ENCODE peak calls at places on chromosomes 12 and 14, in four cellular contexts. One of them, this sample, is unnamed.

GRCh38 chr12:89882051-89882450 is 173.4 kb upstream of the ATP2B1 start:
- DNase-seq in AG09309: peak
- DNase-seq in cardiac fibroblast: peak
- DNase-seq in neural progenitor cell: peak
- DNase-seq in this sample: peak

GRCh38 chr12:26691234-26691970 is 141.6 kb downstream of the ITPR2 start:
- DNase-seq in AG09309: peak
- DNase-seq in cardiac fibroblast: peak
- DNase-seq in neural progenitor cell: peak
- DNase-seq in this sample: no peak

GRCh38 chr14:78164226-78164853 is 5.8 kb upstream of the NRXN3 start:
- DNase-seq in AG09309: no peak
- DNase-seq in cardiac fibroblast: no peak
- DNase-seq in neural progenitor cell: peak
- DNase-seq in this sample: no peak

GRCh38 chr12:65532162-65532561 is 253.7 kb downstream of the MSRB3 start:
- DNase-seq in AG09309: no peak
- DNase-seq in cardiac fibroblast: peak
- DNase-seq in neural progenitor cell: no peak
- DNase-seq in this sample: no peak

GRCh38 chr14:50062438-50063039 is 53.8 kb downstream of the VCPKMT start:
- DNase-seq in AG09309: no peak
- DNase-seq in cardiac fibroblast: peak
- DNase-seq in neural progenitor cell: no peak
- DNase-seq in this sample: no peak

GRCh38 chr14:35883677-35884293 is 57.6 kb downstream of the BRMS1L start:
- DNase-seq in AG09309: no peak
- DNase-seq in cardiac fibroblast: peak
- DNase-seq in neural progenitor cell: peak
- DNase-seq in this sample: no peak

GRCh38 chr14:72692678-72693077 is 201.2 kb downstream of the DPF3 start:
- DNase-seq in AG09309: no peak
- DNase-seq in cardiac fibroblast: no peak
- DNase-seq in neural progenitor cell: peak
- DNase-seq in this sample: no peak

GRCh38 chr12:31368666-31369361 is 42.9 kb upstream of the SINHCAF start:
- DNase-seq in AG09309: no peak
- DNase-seq in cardiac fibroblast: peak
- DNase-seq in neural progenitor cell: peak
- DNase-seq in this sample: no peak

GRCh38 chr12:52879394-52880351 is 25.2 kb downstream of the KRT8 start:
- DNase-seq in AG09309: peak
- DNase-seq in cardiac fibroblast: peak
- DNase-seq in neural progenitor cell: peak
- DNase-seq in this sample: peak

GRCh38 chr12:52877242-52877641 is 27.6 kb downstream of the KRT8 start:
- DNase-seq in AG09309: no peak
- DNase-seq in cardiac fibroblast: no peak
- DNase-seq in neural progenitor cell: no peak
- DNase-seq in this sample: no peak

GRCh38 chr12:52874573-52875435 is 26.0 kb upstream of the KRT78 start:
- DNase-seq in AG09309: no peak
- DNase-seq in cardiac fibroblast: peak
- DNase-seq in neural progenitor cell: no peak
- DNase-seq in this sample: no peak

GRCh38 chr12:52876371-52876770 is 27.6 kb upstream of the KRT78 start:
- DNase-seq in AG09309: no peak
- DNase-seq in cardiac fibroblast: no peak
- DNase-seq in neural progenitor cell: no peak
- DNase-seq in this sample: no peak

GRCh38 chr12:52878507-52879393 is 26.1 kb downstream of the KRT8 start:
- DNase-seq in AG09309: no peak
- DNase-seq in cardiac fibroblast: no peak
- DNase-seq in neural progenitor cell: no peak
- DNase-seq in this sample: no peak
- H3K4me3 ChIP-seq in AG09309: no peak
- H3K4me3 ChIP-seq in cardiac fibroblast: no peak
- H3K4me3 ChIP-seq in neural progenitor cell: peak
- H3K4me3 ChIP-seq in this sample: no peak

GRCh38 chr12:129101404-129101803 is 248.1 kb downstream of the GLT1D1 start:
- DNase-seq in AG09309: no peak
- DNase-seq in cardiac fibroblast: no peak
- DNase-seq in neural progenitor cell: peak
- DNase-seq in this sample: no peak
- H3K4me3 ChIP-seq in AG09309: no peak
- H3K4me3 ChIP-seq in cardiac fibroblast: no peak
- H3K4me3 ChIP-seq in neural progenitor cell: no peak
- H3K4me3 ChIP-seq in this sample: no peak

GRCh38 chr12:57009949-57010626 is 3.7 kb upstream of the ZBTB39 start:
- DNase-seq in AG09309: no peak
- DNase-seq in cardiac fibroblast: no peak
- DNase-seq in neural progenitor cell: no peak
- DNase-seq in this sample: no peak

GRCh38 chr12:57004651-57005050 is 1.7 kb downstream of the ZBTB39 start:
- DNase-seq in AG09309: no peak
- DNase-seq in cardiac fibroblast: no peak
- DNase-seq in neural progenitor cell: no peak
- DNase-seq in this sample: no peak

GRCh38 chr12:57005980-57006808 is at the start of gene ZBTB39:
- DNase-seq in AG09309: no peak
- DNase-seq in cardiac fibroblast: peak
- DNase-seq in neural progenitor cell: peak
- DNase-seq in this sample: peak

GRCh38 chr12:57008113-57008687 is 1.9 kb upstream of the ZBTB39 start:
- DNase-seq in AG09309: peak
- DNase-seq in cardiac fibroblast: peak
- DNase-seq in neural progenitor cell: peak
- DNase-seq in this sample: peak

GRCh38 chr12:57006809-57007475 is 596 bp upstream of the ZBTB39 start:
- DNase-seq in AG09309: no peak
- DNase-seq in cardiac fibroblast: no peak
- DNase-seq in neural progenitor cell: no peak
- DNase-seq in this sample: peak
- H3K4me3 ChIP-seq in AG09309: peak
- H3K4me3 ChIP-seq in cardiac fibroblast: peak
- H3K4me3 ChIP-seq in neural progenitor cell: no peak
- H3K4me3 ChIP-seq in this sample: peak

DNA sequence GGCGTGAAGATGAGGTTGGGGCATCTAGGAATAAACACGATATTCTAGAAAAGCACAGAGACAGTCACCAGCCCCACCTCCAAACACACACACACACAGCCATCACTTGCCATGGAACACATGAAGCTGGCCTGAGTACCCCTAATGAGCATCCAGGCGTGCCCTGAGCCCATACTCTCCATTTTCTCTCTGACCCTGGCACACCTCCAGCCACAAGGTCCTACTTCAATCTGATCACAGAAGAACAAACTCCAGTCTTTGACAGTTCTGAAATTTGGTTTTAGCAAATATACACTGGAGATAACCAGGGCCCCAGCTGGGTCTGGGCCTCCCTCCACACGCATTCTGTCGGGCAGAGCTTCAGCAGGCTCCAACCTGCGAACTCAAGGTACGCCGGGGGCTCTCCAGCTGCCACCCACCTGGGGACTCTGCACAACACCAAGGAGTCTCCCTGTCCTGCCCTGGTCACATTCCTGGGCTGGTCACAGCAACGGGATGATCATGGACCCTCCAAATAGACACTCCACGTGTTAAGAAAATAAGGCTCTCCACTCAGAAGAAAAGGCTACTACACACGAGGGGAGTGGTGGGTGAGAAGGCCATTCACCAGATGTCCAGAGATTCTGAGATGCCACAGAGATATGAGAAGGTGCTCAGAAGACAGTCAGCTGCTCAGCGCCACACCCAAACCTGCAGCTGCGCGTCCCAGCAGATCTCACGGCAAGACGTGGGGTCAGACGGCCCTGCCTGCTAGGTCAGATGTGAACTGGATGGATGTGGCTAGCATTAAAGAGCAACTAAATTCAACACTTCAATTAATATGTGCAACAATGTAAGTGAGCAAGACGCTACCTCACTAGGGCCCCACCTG is 57.0 kb upstream of the PNMA1 start:
- DNase-seq in AG09309: no peak
- DNase-seq in cardiac fibroblast: no peak
- DNase-seq in neural progenitor cell: no peak
- DNase-seq in this sample: no peak
- H3K4me3 ChIP-seq in AG09309: no peak
- H3K4me3 ChIP-seq in cardiac fibroblast: no peak
- H3K4me3 ChIP-seq in neural progenitor cell: no peak
- H3K4me3 ChIP-seq in this sample: no peak

GRCh38 chr14:34018564-34019244 is 67.8 kb upstream of the EGLN3 start:
- DNase-seq in AG09309: no peak
- DNase-seq in cardiac fibroblast: peak
- DNase-seq in neural progenitor cell: no peak
- DNase-seq in this sample: no peak
- H3K4me3 ChIP-seq in AG09309: no peak
- H3K4me3 ChIP-seq in cardiac fibroblast: peak
- H3K4me3 ChIP-seq in neural progenitor cell: no peak
- H3K4me3 ChIP-seq in this sample: no peak

GRCh38 chr14:104665092-104665662 is 24.2 kb upstream of the INF2 start:
- DNase-seq in AG09309: no peak
- DNase-seq in cardiac fibroblast: peak
- DNase-seq in neural progenitor cell: no peak
- DNase-seq in this sample: no peak
- H3K4me3 ChIP-seq in AG09309: no peak
- H3K4me3 ChIP-seq in cardiac fibroblast: no peak
- H3K4me3 ChIP-seq in neural progenitor cell: no peak
- H3K4me3 ChIP-seq in this sample: no peak

DNA sequence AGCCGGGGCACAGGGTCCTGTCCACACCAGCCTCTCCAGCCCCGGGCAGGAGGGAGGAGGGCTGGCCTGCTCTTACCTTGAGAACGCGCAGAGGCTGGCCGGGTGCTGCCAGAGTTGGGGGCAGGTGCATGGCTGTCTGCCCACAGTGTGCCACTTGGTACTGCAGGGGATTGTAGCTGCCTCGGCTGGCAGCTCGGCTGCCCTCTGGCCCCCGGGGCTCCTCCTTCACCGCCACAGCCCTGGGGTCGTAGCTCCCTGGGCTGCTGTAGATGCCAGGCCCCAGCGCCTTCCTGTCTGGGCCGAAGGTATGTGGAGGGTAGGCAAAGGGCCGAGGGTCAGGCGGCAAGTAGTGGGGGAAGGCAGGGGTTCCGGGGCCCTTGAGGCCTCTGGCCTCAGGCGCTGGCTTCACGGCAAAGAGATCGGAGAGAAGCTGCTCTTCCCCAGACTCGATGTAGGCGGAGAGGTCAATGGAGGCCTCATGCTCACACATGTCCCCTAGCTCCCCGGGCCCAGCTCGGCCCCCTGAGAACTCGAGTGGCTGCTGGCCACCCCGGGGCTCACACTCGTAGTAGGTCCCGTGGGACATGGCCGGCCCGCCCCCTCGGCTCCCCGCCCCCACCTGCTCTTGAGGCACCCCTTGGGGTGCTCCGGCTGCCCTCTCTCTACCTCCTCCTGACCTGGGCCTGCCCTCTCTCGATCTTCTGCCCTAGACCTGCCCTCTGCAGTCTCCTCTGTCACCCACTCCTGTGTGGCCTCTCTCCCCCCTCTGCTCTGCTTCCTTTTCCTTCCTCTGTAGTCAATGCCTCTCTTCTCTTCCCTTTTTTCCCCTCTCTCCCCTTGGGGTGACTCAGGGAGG is at the start of gene CEBPE:
- DNase-seq in AG09309: no peak
- DNase-seq in cardiac fibroblast: no peak
- DNase-seq in neural progenitor cell: no peak
- DNase-seq in this sample: peak
- H3K4me3 ChIP-seq in AG09309: no peak
- H3K4me3 ChIP-seq in cardiac fibroblast: no peak
- H3K4me3 ChIP-seq in neural progenitor cell: no peak
- H3K4me3 ChIP-seq in this sample: peak

GRCh38 chr12:106136263-106136662 is 2.5 kb downstream of the NUAK1 start:
- DNase-seq in AG09309: peak
- DNase-seq in cardiac fibroblast: peak
- DNase-seq in neural progenitor cell: peak
- DNase-seq in this sample: peak
- H3K4me3 ChIP-seq in AG09309: peak
- H3K4me3 ChIP-seq in cardiac fibroblast: peak
- H3K4me3 ChIP-seq in neural progenitor cell: peak
- H3K4me3 ChIP-seq in this sample: no peak